ENCODE peak calls at places on chromosomes 1 and 21, in six cellular contexts. T, U, E, F, C and J are unnamed samples.

GRCh38 chr1:9362488-9362887 is 69.8 kb downstream of the SPSB1 start:
- DNase-seq in C (no peak), E (no peak), F (no peak), U (no peak), T (no peak), J (no peak)

GRCh38 chr1:176643536-176643935 is 180.6 kb downstream of the PAPPA2 start:
- DNase-seq in C (no peak), T (no peak), U (no peak), F (no peak), E (no peak), J (no peak)

GRCh38 chr1:224292419-224292818 is 37.6 kb downstream of the NVL start:
- DNase-seq in C (no peak), F (no peak), U (no peak), E (no peak), T (no peak), J (no peak)

GRCh38 chr1:160743266-160743665 is 4.2 kb downstream of the SLAMF7 start:
- DNase-seq in U (no peak), T (no peak), F (no peak), C (no peak), E (no peak), J (no peak)

GRCh38 chr1:45512641-45513054 is 9.0 kb downstream of the PRDX1 start:
- DNase-seq in E (peak; percentile 84), T (peak; percentile 86), F (no peak), C (no peak), U (peak; percentile 43), J (no peak)

GRCh38 chr1:9844746-9845145 is 21.0 kb upstream of the CLSTN1 start:
- DNase-seq in T (no peak), E (no peak), U (no peak), C (no peak), F (no peak), J (no peak)

GRCh38 chr1:23801338-23801748 is 789 bp upstream of the GALE start:
- DNase-seq in U (no peak), F (no peak), E (peak; percentile 49), T (no peak), C (no peak), J (no peak)

GRCh38 chr1:22780696-22781095 is 70.1 kb downstream of the EPHB2 start:
- DNase-seq in E (peak; percentile 63), U (no peak), C (peak; percentile 74), T (no peak), F (peak; percentile 63), J (peak; percentile 36)

GRCh38 chr1:94039514-94039870 is 81.5 kb downstream of the ABCA4 start:
- DNase-seq in E (peak; percentile 66), U (peak; percentile 41), F (no peak), T (peak; percentile 83), C (peak; percentile 43), J (peak; percentile 88)

GRCh38 chr1:215957692-215958091 is 390.6 kb downstream of the KCTD3 start:
- DNase-seq in E (no peak), C (no peak), F (no peak), U (no peak), T (no peak), J (no peak)

GRCh38 chr21:18275740-18276139 is 31.1 kb downstream of the CHODL start:
- DNase-seq in C (no peak), T (no peak), U (no peak), E (no peak), F (no peak), J (no peak)

DNA sequence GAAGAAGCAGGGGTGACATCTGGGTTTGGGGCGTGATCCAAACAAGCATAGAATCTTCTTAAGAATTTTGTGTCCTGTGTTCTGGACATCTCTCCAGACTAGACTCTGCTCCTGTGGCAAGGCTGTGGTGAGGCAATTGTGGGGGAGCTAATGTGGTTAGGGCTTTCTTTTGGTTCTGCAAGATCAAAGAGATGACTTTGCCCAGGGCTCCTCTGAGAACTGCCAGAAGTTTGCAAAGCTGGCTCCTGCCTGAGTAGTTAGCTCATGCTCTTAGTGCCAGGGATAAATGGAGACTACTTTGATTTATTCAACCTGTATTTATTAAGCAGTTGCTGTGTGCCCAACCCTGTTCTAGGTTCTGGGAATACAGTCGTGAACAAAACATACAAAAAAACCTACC is 34.0 kb upstream of the CRNN start:
- DNase-seq in U (no peak), E (no peak), F (no peak), T (no peak), C (no peak), J (no peak)
- H3K9me3 ChIP-seq in U (no peaks in the 10 kb centered on the region), E (no peaks in the 10 kb centered on the region), F (peaks cover 6% of the 10 kb centered on the region), T (no peaks in the 10 kb centered on the region), C (no peaks in the 10 kb centered on the region), J (no peaks in the 10 kb centered on the region)

DNA sequence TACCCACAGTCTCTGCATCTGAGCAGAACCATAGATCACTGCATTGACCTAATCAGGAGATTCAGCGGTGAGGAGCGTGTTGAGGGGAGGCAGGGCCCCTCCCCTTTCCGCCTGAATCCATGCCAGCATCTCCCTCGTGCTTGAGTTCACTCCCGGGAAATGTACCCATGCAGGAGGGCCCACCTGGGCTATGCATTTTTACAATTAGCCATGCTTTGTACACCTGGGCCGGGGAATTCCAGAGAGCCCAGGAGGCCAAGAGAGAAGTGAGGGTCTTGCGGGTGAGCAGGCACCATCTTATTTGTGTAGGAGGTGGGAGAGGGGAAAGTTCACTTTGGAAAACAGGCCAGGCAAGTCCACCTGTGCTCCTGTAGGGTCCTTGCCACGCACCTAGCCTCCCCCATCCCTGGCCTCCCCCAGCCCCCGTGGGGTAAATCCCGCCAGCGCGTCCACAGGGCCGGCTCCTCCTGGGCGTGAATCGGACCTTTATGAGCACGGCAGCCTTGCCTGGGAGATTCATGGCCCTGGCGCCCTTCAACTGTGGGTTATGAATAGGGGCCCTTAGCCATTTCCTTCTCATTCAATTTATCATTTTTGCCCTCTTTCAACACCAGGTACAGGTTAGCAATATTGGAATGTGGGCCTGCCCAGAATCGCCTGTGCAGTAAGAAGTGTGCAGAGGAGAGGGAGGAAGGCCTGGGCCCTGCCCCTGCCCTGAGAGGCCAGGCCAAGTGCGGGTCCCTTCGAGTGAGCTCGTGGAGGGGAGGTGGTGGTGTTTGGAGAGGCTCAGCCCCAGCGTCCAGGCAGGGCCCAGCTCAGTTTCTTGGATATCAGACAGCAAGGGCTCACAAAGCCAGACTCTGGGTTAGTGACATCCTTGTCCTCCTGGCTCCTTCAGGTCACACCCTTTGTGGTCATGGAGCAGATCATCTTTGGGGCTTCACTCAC is 84.4 kb upstream of the ACTRT2 start:
- DNase-seq in F (no peak), T (no peak), U (no peak), C (no peak), E (no peak), J (no peak)
- H3K9me3 ChIP-seq in F (peaks cover 37% of the 10 kb centered on the region), T (no peaks in the 10 kb centered on the region), U (no peaks in the 10 kb centered on the region), C (peaks cover 5% of the 10 kb centered on the region), E (peaks cover 3% of the 10 kb centered on the region), J (no peaks in the 10 kb centered on the region)

GRCh38 chr1:227604446-227604845 is 41.1 kb downstream of the ZNF678 start:
- DNase-seq in E (no peak), C (no peak), F (no peak), T (no peak), U (no peak), J (no peak)
- H3K9me3 ChIP-seq in E (peaks cover 13% of the 10 kb centered on the region), C (peaks cover 55% of the 10 kb centered on the region), F (no peaks in the 10 kb centered on the region), T (no peaks in the 10 kb centered on the region), U (no peaks in the 10 kb centered on the region), J (peaks cover 32% of the 10 kb centered on the region)

GRCh38 chr1:151362308-151363155 is 10.0 kb downstream of the SELENBP1 start:
- DNase-seq in E (no peak), C (no peak), T (no peak), F (no peak), U (no peak), J (no peak)
- H3K9me3 ChIP-seq in E (peaks cover 19% of the 10 kb centered on the region), C (peaks cover 20% of the 10 kb centered on the region), T (no peaks in the 10 kb centered on the region), F (no peaks in the 10 kb centered on the region), U (no peaks in the 10 kb centered on the region), J (peaks cover 22% of the 10 kb centered on the region)

DNA sequence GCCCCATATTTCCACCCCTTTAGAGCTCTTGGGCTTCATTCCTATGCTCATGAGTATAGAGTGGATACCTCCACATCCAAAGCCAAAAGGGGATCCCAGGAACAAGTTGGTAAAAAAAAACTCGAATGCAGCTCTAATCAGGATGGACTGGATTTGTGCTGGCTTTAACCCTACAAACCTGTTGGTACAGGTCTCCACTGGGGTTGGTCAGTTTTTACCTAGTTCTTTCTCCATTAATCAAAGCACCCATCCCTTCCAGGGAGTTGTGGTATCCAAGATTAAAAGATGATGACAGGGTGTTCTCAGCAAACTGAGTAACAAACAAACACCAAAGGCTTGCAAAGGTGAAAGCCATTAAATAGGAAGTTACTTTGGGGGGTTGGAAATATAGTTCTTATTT is 5.9 kb upstream of the CRNN start:
- DNase-seq in F (no peak), E (no peak), C (no peak), T (no peak), U (no peak), J (no peak)
- H3K9me3 ChIP-seq in F (peaks cover 8% of the 10 kb centered on the region), E (peaks cover 3% of the 10 kb centered on the region), C (peaks cover 7% of the 10 kb centered on the region), T (no peaks in the 10 kb centered on the region), U (peaks cover 2% of the 10 kb centered on the region), J (peaks cover 21% of the 10 kb centered on the region)

GRCh38 chr21:27129215-27129614 is 162.3 kb upstream of the ADAMTS5 start:
- DNase-seq in F (no peak), E (no peak), T (no peak), U (no peak), C (no peak), J (no peak)

GRCh38 chr21:27130152-27130551 is 163.3 kb upstream of the ADAMTS5 start:
- DNase-seq in T (no peak), U (no peak), F (no peak), E (no peak), C (no peak), J (no peak)

GRCh38 chr21:27126140-27126539 is 159.3 kb upstream of the ADAMTS5 start:
- DNase-seq in F (no peak), C (no peak), E (no peak), T (no peak), U (no peak), J (no peak)

GRCh38 chr21:27132270-27132669 is 165.4 kb upstream of the ADAMTS5 start:
- DNase-seq in T (no peak), C (no peak), E (no peak), U (no peak), F (no peak), J (no peak)

GRCh38 chr21:27129694-27130093 is 162.8 kb upstream of the ADAMTS5 start:
- DNase-seq in E (no peak), F (no peak), C (no peak), T (no peak), U (no peak), J (no peak)
- H3K9me3 ChIP-seq in E (no peaks in the 10 kb centered on the region), F (no peaks in the 10 kb centered on the region), C (no peaks in the 10 kb centered on the region), T (no peaks in the 10 kb centered on the region), U (no peaks in the 10 kb centered on the region), J (no peaks in the 10 kb centered on the region)

DNA sequence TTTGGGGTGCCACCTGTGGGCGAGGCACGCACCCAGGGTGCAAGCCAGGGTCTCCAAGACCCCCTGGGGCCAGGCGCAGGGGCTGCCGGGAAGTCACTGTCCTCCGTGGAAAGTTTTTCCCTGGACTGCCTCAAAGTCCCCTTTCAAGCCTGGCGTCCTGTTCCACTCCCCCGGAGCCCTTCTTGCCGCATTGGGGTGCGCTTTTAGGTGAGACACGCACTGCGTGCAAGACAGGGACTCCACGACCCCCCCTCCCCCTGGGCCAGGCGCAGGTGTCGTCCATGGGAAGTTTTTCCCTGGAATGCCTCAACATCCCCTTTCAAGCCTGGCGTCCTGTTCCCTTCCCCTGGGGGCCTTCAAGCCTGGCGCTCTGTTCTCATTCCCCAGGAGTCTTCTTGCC is 137.1 kb downstream of the LIPI start:
- DNase-seq in U (no peak), T (no peak), E (no peak), F (no peak), C (no peak), J (no peak)
- H3K9me3 ChIP-seq in U (no peaks in the 10 kb centered on the region), T (no peaks in the 10 kb centered on the region), E (no peaks in the 10 kb centered on the region), F (no peaks in the 10 kb centered on the region), C (no peaks in the 10 kb centered on the region), J (no peaks in the 10 kb centered on the region)